ENCODE peak calls at places on chromosomes 2 and 18, in ten cellular contexts. One of them, this sample, is unnamed.

GRCh38 chr2:182324665-182325064 is 102.2 kb downstream of the PDE1A start:
- DNase-seq in HEK293T: no peak
- DNase-seq in CD4-positive, alpha-beta memory T cell: no peak
- DNase-seq in ascending aorta: no peak
- DNase-seq in activated CD8-positive, alpha-beta memory T cell treated with anti-CD3 and anti-CD28 coated beads for 24 hours: no peak
- DNase-seq in bronchial epithelial cell: peak; percentile 14
- DNase-seq in activated T-cell treated with anti-CD3 and anti-CD28 coated beads, Interleukin-2, amount 50 U/mL, for 48 hours: no peak
- DNase-seq in stimulated activated CD4-positive, alpha-beta T cell treated with anti-CD3 and anti-CD28 coated beads, Interleukin-15, amount 100 ng/mL, for 24 hours: no peak
- DNase-seq in astrocyte: peak; percentile 64
- DNase-seq in dermis blood vessel endothelial cell: peak; percentile 50
- DNase-seq in this sample: no peak

GRCh38 chr2:155350783-155351580 is 652.5 kb downstream of the KCNJ3 start:
- DNase-seq in HEK293T: no peak
- DNase-seq in CD4-positive, alpha-beta memory T cell: peak; percentile 34
- DNase-seq in ascending aorta: no peak
- DNase-seq in activated CD8-positive, alpha-beta memory T cell treated with anti-CD3 and anti-CD28 coated beads for 24 hours: no peak
- DNase-seq in bronchial epithelial cell: no peak
- DNase-seq in activated T-cell treated with anti-CD3 and anti-CD28 coated beads, Interleukin-2, amount 50 U/mL, for 48 hours: no peak
- DNase-seq in stimulated activated CD4-positive, alpha-beta T cell treated with anti-CD3 and anti-CD28 coated beads, Interleukin-15, amount 100 ng/mL, for 24 hours: no peak
- DNase-seq in astrocyte: no peak
- DNase-seq in dermis blood vessel endothelial cell: no peak
- DNase-seq in this sample: no peak

GRCh38 chr2:173982918-173983317 is 17.7 kb upstream of the SP3 start:
- DNase-seq in HEK293T: no peak
- DNase-seq in CD4-positive, alpha-beta memory T cell: no peak
- DNase-seq in ascending aorta: no peak
- DNase-seq in activated CD8-positive, alpha-beta memory T cell treated with anti-CD3 and anti-CD28 coated beads for 24 hours: no peak
- DNase-seq in bronchial epithelial cell: peak; percentile 91
- DNase-seq in activated T-cell treated with anti-CD3 and anti-CD28 coated beads, Interleukin-2, amount 50 U/mL, for 48 hours: no peak
- DNase-seq in stimulated activated CD4-positive, alpha-beta T cell treated with anti-CD3 and anti-CD28 coated beads, Interleukin-15, amount 100 ng/mL, for 24 hours: no peak
- DNase-seq in astrocyte: no peak
- DNase-seq in dermis blood vessel endothelial cell: peak; percentile 45
- DNase-seq in this sample: no peak

GRCh38 chr2:183222751-183223150 is 98.5 kb downstream of the NUP35 start:
- DNase-seq in HEK293T: no peak
- DNase-seq in CD4-positive, alpha-beta memory T cell: no peak
- DNase-seq in ascending aorta: no peak
- DNase-seq in activated CD8-positive, alpha-beta memory T cell treated with anti-CD3 and anti-CD28 coated beads for 24 hours: no peak
- DNase-seq in bronchial epithelial cell: no peak
- DNase-seq in activated T-cell treated with anti-CD3 and anti-CD28 coated beads, Interleukin-2, amount 50 U/mL, for 48 hours: no peak
- DNase-seq in stimulated activated CD4-positive, alpha-beta T cell treated with anti-CD3 and anti-CD28 coated beads, Interleukin-15, amount 100 ng/mL, for 24 hours: no peak
- DNase-seq in astrocyte: peak; percentile 27
- DNase-seq in dermis blood vessel endothelial cell: no peak
- DNase-seq in this sample: no peak

GRCh38 chr18:24212939-24213338 is 74.1 kb downstream of the CABYR start:
- DNase-seq in HEK293T: no peak
- DNase-seq in CD4-positive, alpha-beta memory T cell: no peak
- DNase-seq in ascending aorta: no peak
- DNase-seq in activated CD8-positive, alpha-beta memory T cell treated with anti-CD3 and anti-CD28 coated beads for 24 hours: no peak
- DNase-seq in bronchial epithelial cell: peak; percentile 100
- DNase-seq in activated T-cell treated with anti-CD3 and anti-CD28 coated beads, Interleukin-2, amount 50 U/mL, for 48 hours: no peak
- DNase-seq in stimulated activated CD4-positive, alpha-beta T cell treated with anti-CD3 and anti-CD28 coated beads, Interleukin-15, amount 100 ng/mL, for 24 hours: no peak
- DNase-seq in astrocyte: peak; percentile 96
- DNase-seq in dermis blood vessel endothelial cell: peak; percentile 54
- DNase-seq in this sample: no peak

GRCh38 chr2:65345626-65346025 is 86.8 kb downstream of the SPRED2 start:
- DNase-seq in HEK293T: no peak
- DNase-seq in CD4-positive, alpha-beta memory T cell: no peak
- DNase-seq in ascending aorta: no peak
- DNase-seq in activated CD8-positive, alpha-beta memory T cell treated with anti-CD3 and anti-CD28 coated beads for 24 hours: no peak
- DNase-seq in bronchial epithelial cell: no peak
- DNase-seq in activated T-cell treated with anti-CD3 and anti-CD28 coated beads, Interleukin-2, amount 50 U/mL, for 48 hours: no peak
- DNase-seq in stimulated activated CD4-positive, alpha-beta T cell treated with anti-CD3 and anti-CD28 coated beads, Interleukin-15, amount 100 ng/mL, for 24 hours: no peak
- DNase-seq in astrocyte: no peak
- DNase-seq in dermis blood vessel endothelial cell: no peak
- DNase-seq in this sample: no peak

GRCh38 chr2:23256643-23257042 is 128.3 kb upstream of the KLHL29 start:
- DNase-seq in HEK293T: no peak
- DNase-seq in CD4-positive, alpha-beta memory T cell: no peak
- DNase-seq in ascending aorta: no peak
- DNase-seq in activated CD8-positive, alpha-beta memory T cell treated with anti-CD3 and anti-CD28 coated beads for 24 hours: no peak
- DNase-seq in bronchial epithelial cell: no peak
- DNase-seq in activated T-cell treated with anti-CD3 and anti-CD28 coated beads, Interleukin-2, amount 50 U/mL, for 48 hours: no peak
- DNase-seq in stimulated activated CD4-positive, alpha-beta T cell treated with anti-CD3 and anti-CD28 coated beads, Interleukin-15, amount 100 ng/mL, for 24 hours: no peak
- DNase-seq in astrocyte: no peak
- DNase-seq in dermis blood vessel endothelial cell: no peak
- DNase-seq in this sample: no peak

GRCh38 chr18:36899289-36899688 is 70.4 kb downstream of the KIAA1328 start:
- DNase-seq in HEK293T: peak; percentile 28
- DNase-seq in CD4-positive, alpha-beta memory T cell: no peak
- DNase-seq in ascending aorta: no peak
- DNase-seq in activated CD8-positive, alpha-beta memory T cell treated with anti-CD3 and anti-CD28 coated beads for 24 hours: no peak
- DNase-seq in bronchial epithelial cell: peak; percentile 7
- DNase-seq in activated T-cell treated with anti-CD3 and anti-CD28 coated beads, Interleukin-2, amount 50 U/mL, for 48 hours: no peak
- DNase-seq in stimulated activated CD4-positive, alpha-beta T cell treated with anti-CD3 and anti-CD28 coated beads, Interleukin-15, amount 100 ng/mL, for 24 hours: no peak
- DNase-seq in astrocyte: no peak
- DNase-seq in dermis blood vessel endothelial cell: peak; percentile 21
- DNase-seq in this sample: no peak

GRCh38 chr2:223306371-223306770 is 254.4 kb downstream of the KCNE4 start:
- DNase-seq in HEK293T: peak; percentile 12
- DNase-seq in CD4-positive, alpha-beta memory T cell: no peak
- DNase-seq in ascending aorta: no peak
- DNase-seq in activated CD8-positive, alpha-beta memory T cell treated with anti-CD3 and anti-CD28 coated beads for 24 hours: no peak
- DNase-seq in bronchial epithelial cell: peak; percentile 25
- DNase-seq in activated T-cell treated with anti-CD3 and anti-CD28 coated beads, Interleukin-2, amount 50 U/mL, for 48 hours: no peak
- DNase-seq in stimulated activated CD4-positive, alpha-beta T cell treated with anti-CD3 and anti-CD28 coated beads, Interleukin-15, amount 100 ng/mL, for 24 hours: no peak
- DNase-seq in astrocyte: no peak
- DNase-seq in dermis blood vessel endothelial cell: peak; percentile 45
- DNase-seq in this sample: no peak

GRCh38 chr18:36211612-36212065 is 24.3 kb downstream of the MOCOS start:
- DNase-seq in HEK293T: no peak
- DNase-seq in CD4-positive, alpha-beta memory T cell: no peak
- DNase-seq in ascending aorta: no peak
- DNase-seq in activated CD8-positive, alpha-beta memory T cell treated with anti-CD3 and anti-CD28 coated beads for 24 hours: no peak
- DNase-seq in bronchial epithelial cell: no peak
- DNase-seq in activated T-cell treated with anti-CD3 and anti-CD28 coated beads, Interleukin-2, amount 50 U/mL, for 48 hours: no peak
- DNase-seq in stimulated activated CD4-positive, alpha-beta T cell treated with anti-CD3 and anti-CD28 coated beads, Interleukin-15, amount 100 ng/mL, for 24 hours: no peak
- DNase-seq in astrocyte: no peak
- DNase-seq in dermis blood vessel endothelial cell: no peak
- DNase-seq in this sample: no peak

GRCh38 chr18:48391863-48392262 is 17.3 kb downstream of the ZBTB7C start:
- DNase-seq in HEK293T: no peak
- DNase-seq in CD4-positive, alpha-beta memory T cell: no peak
- DNase-seq in ascending aorta: no peak
- DNase-seq in activated CD8-positive, alpha-beta memory T cell treated with anti-CD3 and anti-CD28 coated beads for 24 hours: no peak
- DNase-seq in bronchial epithelial cell: no peak
- DNase-seq in activated T-cell treated with anti-CD3 and anti-CD28 coated beads, Interleukin-2, amount 50 U/mL, for 48 hours: no peak
- DNase-seq in stimulated activated CD4-positive, alpha-beta T cell treated with anti-CD3 and anti-CD28 coated beads, Interleukin-15, amount 100 ng/mL, for 24 hours: no peak
- DNase-seq in astrocyte: no peak
- DNase-seq in dermis blood vessel endothelial cell: no peak
- DNase-seq in this sample: no peak